ENCODE peak calls at places on chromosomes 2 and 18, in eight cellular contexts. X is stimulated activated CD4-positive, alpha-beta T cell treated with anti-CD3 and anti-CD28 coated beads, TNF-alpha, amount 100 ng/mL, for 4 hours; R is stimulated activated CD8-positive, alpha-beta memory T cell treated with anti-CD3 and anti-CD28 coated beads, Interleukin-12 subunit alpha, Interleukin-12 subunit beta, amount 100 ng/mL, for 4 hours; E is activated CD8-positive, alpha-beta memory T cell treated with anti-CD3 and anti-CD28 coated beads for 48 hours; O is amniotic stem cell; J is ELF-1; D is breast epithelium; V is non-pigmented ciliary epithelial cell. F is an unnamed sample.

GRCh38 chr2:203301667-203302066 is 26.5 kb upstream of the ABI2 start:
- DNase-seq in V (no peak), J (no peak), D (no peak), R (no peak), E (no peak), X (no peak), O (no peak), F (no peak)

GRCh38 chr2:74067221-74067747 is 80.4 kb downstream of the BOLA3 start:
- DNase-seq in D (no peak), O (no peak), J (no peak), X (no peak), R (no peak), V (no peak), E (no peak), F (no peak)

GRCh38 chr2:20381457-20381856 is 30.8 kb upstream of the PUM2 start:
- DNase-seq in X (no peak), R (no peak), D (no peak), J (peak), E (no peak), O (no peak), V (no peak), F (no peak)

GRCh38 chr2:136183095-136183494 is 65.1 kb upstream of the CXCR4 start:
- DNase-seq in O (no peak), X (no peak), J (no peak), V (no peak), E (no peak), R (no peak), D (no peak), F (no peak)

GRCh38 chr18:23523429-23524212 is 20.3 kb downstream of the RMC1 start:
- DNase-seq in D (no peak), J (no peak), X (no peak), E (no peak), V (no peak), O (no peak), R (no peak), F (no peak)

GRCh38 chr2:112646102-112646719 is 472 bp downstream of the SLC20A1 start:
- DNase-seq in O (no peak), D (no peak), J (no peak), E (no peak), V (no peak), R (peak), X (no peak), F (peak)

GRCh38 chr2:101231253-101231652 is 21.4 kb upstream of the CNOT11 start:
- DNase-seq in J (no peak), V (no peak), D (no peak), R (no peak), O (no peak), X (no peak), E (no peak), F (no peak)

GRCh38 chr18:48566588-48566987 is 27.8 kb downstream of the CTIF start:
- DNase-seq in E (no peak), O (no peak), V (no peak), D (no peak), R (no peak), J (no peak), X (no peak), F (no peak)

GRCh38 chr2:69518836-69519235 is 81.6 kb upstream of the NFU1 start:
- DNase-seq in R (no peak), X (no peak), D (no peak), E (no peak), J (peak), O (no peak), V (no peak), F (no peak)

GRCh38 chr2:231015462-231015861 is 19.5 kb downstream of the SPATA3 start:
- DNase-seq in R (no peak), E (no peak), X (no peak), J (peak), V (no peak), O (no peak), D (no peak), F (no peak)

F was measured in mesothelial cell of epicardium.